ENCODE peak calls at places on chromosomes 7 and 10, in six cellular contexts. O is EH, Z is fibroblast of pulmonary artery, Y is Right ventricle myocardium superior, F is NCI-H2029, P is fibroblast of the conjunctiva. E is an unnamed sample.

GRCh38 chr10:78332013-78332412 is 298.4 kb downstream of the RPS24 start:
- DNase-seq in O (peak), Z (no peak), Y (no peak), F (no peak), P (no peak), E (no peak)

GRCh38 chr10:121374121-121374520 is 224.1 kb downstream of the FGFR2 start:
- DNase-seq in O (no peak), Z (no peak), Y (no peak), F (no peak), P (no peak), E (no peak)

GRCh38 chr10:603745-604144 is 85.7 kb downstream of the DIP2C start:
- DNase-seq in O (no peak), Z (no peak), Y (peak), F (no peak), P (no peak), E (no peak)

GRCh38 chr7:157508477-157508881 is 171.7 kb downstream of the DNAJB6 start:
- DNase-seq in O (no peak), Z (no peak), Y (no peak), F (no peak), P (no peak), E (no peak)

GRCh38 chr10:73841526-73842285 is 30.3 kb upstream of the NDST2 start:
- DNase-seq in O (peak), Z (peak), Y (no peak), F (no peak), P (no peak), E (no peak)

GRCh38 chr7:4613855-4614548 is 68.1 kb upstream of the FOXK1 start:
- DNase-seq in O (peak), Z (peak), Y (no peak), F (no peak), P (peak), E (peak)

GRCh38 chr10:108629843-108630242 is 1293.5 kb downstream of the XPNPEP1 start:
- DNase-seq in O (peak), Z (peak), Y (no peak), F (no peak), P (no peak), E (no peak)

GRCh38 chr7:134364619-134365037 is 47.9 kb upstream of the SLC35B4 start:
- DNase-seq in O (peak), Z (peak), Y (no peak), F (no peak), P (peak), E (peak)

GRCh38 chr10:35042783-35043182 is 47.4 kb downstream of the CUL2 start:
- DNase-seq in O (no peak), Z (no peak), Y (no peak), F (no peak), P (no peak), E (no peak)

GRCh38 chr10:114571316-114571999 is 86.6 kb downstream of the ABLIM1 start:
- DNase-seq in O (no peak), Z (no peak), Y (no peak), F (no peak), P (no peak), E (no peak)

GRCh38 chr10:42428534-42428933 is 209.8 kb downstream of the ZNF33B start:
- DNase-seq in O (peak), Z (peak), Y (no peak), F (no peak), P (no peak), E (no peak)

GRCh38 chr7:135335628-135336139 is 102.0 kb downstream of the STRA8 start:
- DNase-seq in O (peak), Z (peak), Y (no peak), F (peak), P (no peak), E (peak)

GRCh38 chr10:130221456-130222375 is 85.5 kb downstream of the GLRX3 start:
- DNase-seq in O (no peak), Z (no peak), Y (no peak), F (peak), P (no peak), E (no peak)

GRCh38 chr10:29374162-29374561 is 85.3 kb downstream of the LYZL1 start:
- DNase-seq in O (no peak), Z (no peak), Y (no peak), F (no peak), P (no peak), E (no peak)

GRCh38 chr7:116997972-116998371 is 44.7 kb downstream of the ST7 start:
- DNase-seq in O (no peak), Z (no peak), Y (no peak), F (no peak), P (no peak), E (no peak)

GRCh38 chr7:28956608-28957063 is 1.5 kb downstream of the TRIL start:
- DNase-seq in O (peak), Z (peak), Y (peak), F (peak), P (peak), E (no peak)

GRCh38 chr7:123367508-123368122 is 166.8 kb downstream of the IQUB start:
- DNase-seq in O (no peak), Z (peak), Y (no peak), F (peak), P (peak), E (peak)

GRCh38 chr7:157149317-157149716 is 10.6 kb downstream of the UBE3C start:
- DNase-seq in O (no peak), Z (no peak), Y (no peak), F (no peak), P (no peak), E (no peak)

GRCh38 chr7:114711244-114711643 is 210.7 kb upstream of the MDFIC start:
- DNase-seq in O (no peak), Z (no peak), Y (no peak), F (no peak), P (no peak), E (peak)

GRCh38 chr10:93991596-93992284 is 2.0 kb upstream of the PLCE1 start:
- DNase-seq in O (peak), Z (peak), Y (peak), F (no peak), P (peak), E (peak)

GRCh38 chr10:3902054-3902808 is 117.2 kb upstream of the KLF6 start:
- DNase-seq in O (no peak), Z (peak), Y (no peak), F (no peak), P (no peak), E (no peak)